ENCODE peak calls at places on chromosomes 2 and 18, in nine cellular contexts. Z is neural progenitor cell; I is CD8-positive, alpha-beta memory T cell; R is BE2C; B is naive thymus-derived CD4-positive, alpha-beta T cell; X is astrocyte; S is aorta; L is mesendoderm; N is endothelial cell of umbilical vein. O is an unnamed sample. For H3K36me3, the result is how much of the 10 kb centered on the place peaks cover.

GRCh38 chr18:57930476-57930875 is 113.5 kb upstream of the NEDD4L start:
- DNase-seq in B (no peak), L (no peak), I (no peak), Z (no peak), X (no peak), N (no peak), R (no peak), S (no peak), O (no peak)

GRCh38 chr2:236209535-236209934 is 41.3 kb upstream of the GBX2 start:
- DNase-seq in N (peak), I (no peak), Z (peak), L (peak), R (no peak), S (no peak), B (no peak), X (no peak), O (no peak)

GRCh38 chr18:55513199-55513598 is 74.8 kb downstream of the TCF4 start:
- DNase-seq in B (no peak), Z (no peak), L (no peak), I (no peak), X (peak), R (no peak), N (no peak), S (no peak), O (no peak)

GRCh38 chr2:31522742-31523141 is 58.0 kb downstream of the SRD5A2 start:
- DNase-seq in Z (no peak), N (no peak), I (no peak), X (peak), B (no peak), L (no peak), S (no peak), R (no peak), O (no peak)

GRCh38 chr2:66236816-66237469 is 198.0 kb upstream of the MEIS1 start:
- DNase-seq in Z (no peak), X (no peak), S (no peak), N (no peak), B (no peak), I (no peak), R (peak), L (no peak), O (no peak)

GRCh38 chr2:234414591-234414990 is 82.3 kb downstream of the ARL4C start:
- DNase-seq in L (no peak), N (no peak), B (no peak), I (no peak), S (no peak), R (no peak), X (no peak), Z (no peak), O (no peak)

GRCh38 chr2:10449838-10450691 is 1.9 kb upstream of the ODC1 start:
- DNase-seq in B (no peak), X (no peak), S (no peak), R (no peak), Z (no peak), N (no peak), L (no peak), I (no peak), O (no peak)

GRCh38 chr18:49869354-49869753 is 56.0 kb upstream of the ACAA2 start:
- DNase-seq in L (no peak), R (no peak), S (no peak), Z (no peak), I (no peak), X (no peak), B (no peak), N (no peak), O (no peak)

GRCh38 chr2:144455979-144456378 is 63.9 kb downstream of the ZEB2 start:
- DNase-seq in N (peak), I (no peak), L (no peak), X (no peak), S (no peak), Z (no peak), B (no peak), R (no peak), O (no peak)

GRCh38 chr18:48781041-48781989 is 169.4 kb downstream of the SMAD7 start:
- DNase-seq in Z (peak), S (peak), I (no peak), B (no peak), N (peak), L (peak), R (peak), X (peak), O (no peak)

GRCh38 chr18:48203961-48204666 is 205.1 kb downstream of the ZBTB7C start:
- DNase-seq in S (no peak), B (no peak), L (peak), I (no peak), R (no peak), X (no peak), N (no peak), Z (no peak), O (no peak)

GRCh38 chr2:64179582-64180321 is 35.5 kb upstream of the PELI1 start:
- DNase-seq in S (no peak), L (no peak), X (no peak), N (no peak), R (no peak), B (no peak), Z (no peak), I (no peak), O (no peak)

GRCh38 chr2:38603402-38604265 is 906 bp upstream of the HNRNPLL start:
- DNase-seq in I (peak), Z (peak), X (peak), B (peak), L (peak), R (peak), S (peak), N (peak), O (no peak)

GRCh38 chr2:8537572-8538155 is 144.2 kb upstream of the ID2 start:
- DNase-seq in N (no peak), L (no peak), X (no peak), R (no peak), I (no peak), S (no peak), Z (no peak), B (no peak), O (no peak)

GRCh38 chr2:86520153-86520552 is 43.1 kb downstream of the CHMP3 start:
- DNase-seq in N (no peak), R (no peak), S (no peak), I (no peak), Z (no peak), B (no peak), X (no peak), L (peak), O (no peak)

GRCh38 chr18:78878335-78878734 is 101.3 kb upstream of the SALL3 start:
- DNase-seq in Z (no peak), I (no peak), X (no peak), B (no peak), S (no peak), L (no peak), N (no peak), R (no peak), O (no peak)

GRCh38 chr2:116842164-116842563 is 972.3 kb upstream of the DDX18 start:
- DNase-seq in N (no peak), B (no peak), X (no peak), L (no peak), R (no peak), I (no peak), S (peak), Z (no peak), O (no peak)

GRCh38 chr2:135819211-135819610 is 17.8 kb downstream of the LCT start:
- DNase-seq in N (peak), Z (peak), I (no peak), S (no peak), L (peak), B (peak), R (no peak), X (peak), O (no peak)

GRCh38 chr18:31646332-31646822 is 38.0 kb downstream of the B4GALT6 start:
- DNase-seq in L (peak), X (no peak), S (no peak), R (no peak), B (no peak), N (no peak), Z (no peak), I (no peak), O (no peak)

GRCh38 chr2:112259509-112260294 is 4.9 kb upstream of the ZC3H8 start:
- DNase-seq in N (peak), B (peak), L (peak), I (peak), S (peak), R (peak), X (peak), Z (peak), O (peak)

GRCh38 chr2:218066946-218067515 is 2.0 kb upstream of the RUFY4 start:
- DNase-seq in N (no peak), Z (no peak), X (no peak), I (no peak), B (no peak), S (peak), R (peak), L (no peak), O (no peak)

GRCh38 chr2:25817630-25818029 is 60.7 kb downstream of the ASXL2 start:
- DNase-seq in I (no peak), B (no peak), Z (no peak), L (no peak), N (no peak), X (no peak), S (no peak), R (no peak), O (no peak)

GRCh38 chr2:127196998-127197397 is 23.1 kb downstream of the CYP27C1 start:
- DNase-seq in R (no peak), L (peak), I (no peak), B (no peak), X (no peak), Z (peak), N (no peak), S (no peak), O (no peak)

GRCh38 chr2:223835701-223836532 is 1.5 kb downstream of the AP1S3 start:
- DNase-seq in X (no peak), L (no peak), R (no peak), I (no peak), S (no peak), Z (no peak), N (no peak), B (no peak), O (no peak)

GRCh38 chr2:27537287-27537686 is 40.6 kb downstream of the GCKR start:
- DNase-seq in B (no peak), N (peak), L (no peak), S (no peak), X (no peak), Z (no peak), R (no peak), I (no peak), O (no peak)

GRCh38 chr2:121076885-121077549 is 208.0 kb downstream of the TFCP2L1 start:
- DNase-seq in X (no peak), N (peak), B (peak), L (peak), I (peak), R (peak), Z (peak), S (peak), O (no peak)

DNA sequence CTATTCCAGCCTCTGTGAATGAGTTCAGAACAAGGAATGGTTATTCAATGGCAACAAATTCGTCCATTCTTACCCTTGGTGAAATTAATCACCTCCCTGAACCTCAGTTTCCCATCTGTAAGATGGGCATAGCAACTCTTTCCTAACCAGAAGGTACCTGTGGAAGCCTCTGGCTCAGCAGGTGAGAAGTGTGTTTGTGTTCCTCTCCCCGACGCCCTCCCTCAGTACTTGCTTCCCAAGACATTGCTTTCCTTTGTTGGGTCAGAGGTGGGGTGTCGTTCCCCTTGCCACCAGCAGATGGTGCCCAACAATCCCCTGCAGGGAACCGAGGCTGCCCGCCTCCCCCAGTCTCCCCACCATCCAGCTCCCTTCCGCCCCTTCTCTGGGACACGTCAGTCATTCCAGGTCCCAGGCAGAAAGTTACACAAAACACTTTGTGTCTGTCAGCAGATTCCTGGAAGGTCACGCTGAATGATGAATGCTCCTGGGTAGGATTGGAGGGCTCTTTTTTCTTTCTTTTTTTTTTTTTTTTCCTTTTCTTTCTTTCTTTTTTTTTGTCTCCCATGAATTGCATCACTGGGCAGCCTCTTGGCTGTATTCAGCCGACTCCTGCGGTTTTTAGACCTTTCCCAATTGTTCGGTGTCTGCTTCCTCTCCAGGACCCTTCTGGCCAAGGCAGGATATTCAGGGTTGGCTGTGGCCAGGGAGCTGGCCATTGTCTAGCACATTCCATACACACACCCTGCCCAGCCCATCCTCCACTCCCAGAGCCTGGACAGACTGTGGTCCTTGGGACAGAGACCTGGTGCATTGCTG is 117.3 kb downstream of the LPIN1 start:
- DNase-seq in L (peak), S (peak), I (peak), Z (peak), N (peak), X (peak), R (peak), B (peak), O (peak)
- H3K4me3 ChIP-seq in L (no peak), S (no peak), I (peak), Z (no peak), N (no peak), X (peak), R (peak), B (peak), O (no peak)

DNA sequence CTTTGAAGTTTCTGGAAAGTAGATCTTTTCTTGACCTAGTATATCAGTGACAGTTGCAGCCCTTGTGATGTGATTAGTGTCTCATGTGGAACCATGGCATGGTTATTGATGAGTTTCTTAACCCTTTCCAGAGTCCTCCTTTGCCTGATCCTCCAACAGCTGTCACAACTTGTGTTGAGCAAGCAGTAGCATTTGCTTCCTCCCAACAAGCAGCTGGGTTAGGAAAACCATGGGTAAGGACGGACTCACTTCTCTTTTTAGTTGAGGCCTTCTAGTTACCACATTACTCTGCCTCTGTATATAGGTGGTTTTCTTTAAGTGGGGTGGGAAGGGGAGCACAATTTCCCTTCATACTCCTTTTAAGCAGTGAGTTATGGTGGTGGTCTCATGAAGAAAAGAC is 96.3 kb downstream of the XRCC5 start:
- DNase-seq in R (no peak), X (no peak), S (no peak), I (no peak), Z (no peak), B (no peak), L (no peak), N (no peak), O (no peak)
- H3K36me3 ChIP-seq in R (half or more), X (half or more), S (under half), I (half or more), Z (under half), B (under half), L (under half), N (under half), O (under half)

DNA sequence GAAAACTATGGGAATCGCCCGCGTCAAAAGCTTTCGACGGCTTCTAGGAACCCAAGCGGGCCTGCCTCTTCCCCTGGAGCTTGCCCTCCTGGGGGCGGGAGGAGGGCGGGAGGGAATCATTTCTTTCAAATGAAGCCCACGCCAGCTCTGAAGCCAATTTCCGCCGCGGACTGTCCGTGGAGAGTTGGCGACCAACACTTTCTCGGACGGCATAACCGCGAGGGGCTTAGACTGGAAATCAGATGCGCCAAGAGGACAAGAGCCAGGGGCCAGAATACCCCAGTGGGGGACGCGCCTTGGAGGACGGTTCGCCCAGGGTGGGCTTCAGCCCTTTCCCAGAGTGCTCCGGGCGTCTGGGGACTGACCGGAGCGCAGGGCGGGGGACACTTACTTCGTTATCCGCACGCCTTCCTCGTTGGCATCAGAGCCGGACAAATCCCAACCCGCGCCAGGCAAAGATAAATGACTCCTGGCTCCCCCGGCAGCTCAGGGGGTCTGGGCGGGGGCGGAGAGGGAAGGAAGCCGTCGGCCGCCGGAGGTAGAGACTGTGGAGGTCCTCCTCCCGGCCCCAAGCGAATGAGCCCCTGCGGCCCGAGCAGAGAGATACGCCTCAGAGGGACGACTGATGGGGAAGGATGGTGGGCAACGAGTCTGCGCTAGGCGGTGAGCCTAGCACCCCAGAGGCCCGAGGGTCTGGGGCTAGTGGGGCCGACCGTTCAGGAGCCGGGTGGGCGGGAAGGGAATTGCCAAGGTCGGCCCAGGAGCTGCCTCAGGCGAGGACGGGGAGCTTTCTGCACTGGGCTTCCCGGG is 4.6 kb upstream of the SATB2 start:
- DNase-seq in S (no peak), Z (peak), I (no peak), R (no peak), B (no peak), L (peak), X (no peak), N (no peak), O (no peak)
- H3K4me3 ChIP-seq in S (no peak), Z (peak), I (no peak), R (no peak), B (no peak), L (peak), X (peak), N (no peak), O (no peak)

GRCh38 chr2:156322681-156323211 is 9.8 kb downstream of the NR4A2 start:
- DNase-seq in Z (peak), N (no peak), R (no peak), X (no peak), I (peak), L (peak), B (no peak), S (no peak), O (no peak)

GRCh38 chr2:156320491-156320896 is 12.0 kb downstream of the NR4A2 start:
- DNase-seq in I (no peak), B (no peak), N (no peak), Z (peak), R (no peak), L (peak), S (peak), X (peak), O (no peak)

GRCh38 chr2:156323754-156324153 is 8.8 kb downstream of the NR4A2 start:
- DNase-seq in I (no peak), S (no peak), L (no peak), N (no peak), R (no peak), Z (no peak), X (no peak), B (no peak), O (no peak)

GRCh38 chr2:156321243-156321904 is 11.1 kb downstream of the NR4A2 start:
- DNase-seq in B (peak), N (no peak), R (no peak), S (peak), L (peak), Z (peak), X (no peak), I (peak), O (no peak)

DNA sequence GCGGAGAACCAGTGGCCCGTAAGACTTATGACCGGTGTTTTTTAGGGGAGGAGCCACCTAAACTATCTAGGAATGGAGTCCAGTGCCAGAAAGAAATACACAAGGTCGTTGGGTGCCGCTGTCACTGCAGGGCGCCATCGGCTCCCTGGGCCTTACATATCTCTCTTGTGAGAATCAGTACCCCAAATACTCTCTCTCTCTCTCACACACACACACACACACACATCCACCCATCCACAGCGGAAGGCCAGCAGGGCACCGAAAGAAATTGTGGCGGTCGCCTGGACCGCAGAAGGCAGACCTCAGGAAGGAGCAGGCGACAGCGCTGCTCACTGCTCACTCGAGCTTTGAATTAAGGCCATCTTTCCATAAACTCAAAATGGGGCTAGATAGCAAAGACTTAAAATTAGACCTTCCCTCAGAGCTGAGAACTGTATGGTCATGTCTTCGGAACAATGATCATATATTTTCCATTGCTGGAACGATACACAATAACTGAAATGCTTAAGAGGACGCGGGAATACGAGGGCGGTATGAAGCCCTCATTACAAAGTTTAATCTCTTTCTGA is 10.3 kb downstream of the NR4A2 start:
- DNase-seq in I (peak), Z (no peak), N (no peak), S (no peak), R (no peak), X (no peak), L (no peak), B (no peak), O (no peak)
- H3K36me3 ChIP-seq in I (under half), Z (under half), N (under half), S (under half), R (under half), X (under half), L (under half), B (under half), O (under half)

GRCh38 chr2:46914578-46915230 is 902 bp downstream of the MCFD2 start:
- DNase-seq in N (peak), R (no peak), Z (no peak), L (peak), S (no peak), I (no peak), B (no peak), X (no peak), O (no peak)

GRCh38 chr2:46915811-46916630 is 415 bp upstream of the MCFD2 start:
- DNase-seq in R (peak), S (peak), Z (peak), I (peak), X (peak), N (peak), L (peak), B (peak), O (peak)

GRCh38 chr2:46915281-46915810 is at the start of gene MCFD2:
- DNase-seq in N (no peak), Z (no peak), X (no peak), B (no peak), R (peak), L (no peak), I (no peak), S (peak), O (no peak)

GRCh38 chr2:46909771-46910419 is 5.7 kb downstream of the MCFD2 start:
- DNase-seq in L (peak), I (no peak), N (peak), X (peak), Z (no peak), R (no peak), B (peak), S (no peak), O (peak)

GRCh38 chr2:46913471-46914381 is 1.9 kb downstream of the MCFD2 start:
- DNase-seq in Z (peak), B (no peak), I (no peak), R (no peak), X (peak), N (peak), S (no peak), L (peak), O (no peak)
- H3K4me3 ChIP-seq in Z (no peak), B (no peak), I (peak), R (peak), X (peak), N (peak), S (no peak), L (no peak), O (no peak)

GRCh38 chr18:41973989-41974388 is 19.0 kb downstream of the PIK3C3 start:
- DNase-seq in I (no peak), Z (no peak), B (no peak), S (no peak), N (no peak), L (no peak), X (no peak), R (no peak), O (peak)
- H3K36me3 ChIP-seq in I (under half), Z (under half), B (under half), S (under half), N (under half), L (under half), X (under half), R (under half), O (under half)

GRCh38 chr18:72640552-72640951 is 96.4 kb upstream of the CBLN2 start:
- DNase-seq in N (no peak), B (no peak), Z (no peak), L (no peak), I (no peak), X (no peak), S (no peak), R (no peak), O (no peak)
- H3K4me3 ChIP-seq in N (no peak), B (no peak), Z (no peak), L (no peak), I (no peak), X (no peak), S (no peak), R (no peak), O (no peak)

GRCh38 chr2:241706539-241706938 is 4.7 kb downstream of the ING5 start:
- DNase-seq in X (no peak), R (no peak), N (no peak), Z (no peak), L (no peak), B (no peak), I (no peak), S (no peak), O (no peak)
- H3K36me3 ChIP-seq in X (under half), R (half or more), N (under half), Z (under half), L (under half), B (under half), I (under half), S (under half), O (under half)